ENCODE peak calls at places on chromosomes 1 and 21, in five cellular contexts. K is nucleus accumbens, C is foreskin fibroblast, X is Karpas-422, A is mesenchymal stem cell. Z is an unnamed sample.
A peak's percentile ranks its signal among the peaks of the same experiment; 100 is the strongest.

GRCh38 chr1:116375884-116376733 is 3.1 kb downstream of the ATP1A1 start:
- DNase-seq in K (peak; percentile 4), C (peak; percentile 79), X (peak; percentile 86), A (peak; percentile 79), Z (no peak)

GRCh38 chr1:225462714-225463574 is 35.1 kb upstream of the LBR start:
- DNase-seq in K (no peak), C (no peak), X (no peak), A (no peak), Z (no peak)

GRCh38 chr1:186404454-186405051 is 28.9 kb downstream of the ODR4 start:
- DNase-seq in K (no peak), C (peak; percentile 22), X (peak; percentile 79), A (peak; percentile 77), Z (no peak)

GRCh38 chr1:183995322-183996035 is 42.0 kb downstream of the COLGALT2 start:
- DNase-seq in K (no peak), C (no peak), X (no peak), A (peak; percentile 68), Z (no peak)

GRCh38 chr1:43300661-43301094 is at the start of gene TIE1:
- DNase-seq in K (no peak), C (no peak), X (no peak), A (no peak), Z (no peak)

GRCh38 chr21:34131586-34131985 is 58.2 kb downstream of the MRPS6 start:
- DNase-seq in K (no peak), C (no peak), X (no peak), A (peak; percentile 70), Z (no peak)

GRCh38 chr1:6506210-6507036 is 15.0 kb upstream of the PLEKHG5 start:
- DNase-seq in K (no peak), C (no peak), X (no peak), A (no peak), Z (no peak)

GRCh38 chr1:150383629-150384318 is 19.8 kb downstream of the RPRD2 start:
- DNase-seq in K (no peak), C (no peak), X (no peak), A (no peak), Z (no peak)

GRCh38 chr21:33403786-33404571 is 766 bp downstream of the IFNGR2 start:
- DNase-seq in K (peak; percentile 43), C (no peak), X (peak; percentile 71), A (peak; percentile 73), Z (no peak)

GRCh38 chr1:109134423-109134822 is 20.5 kb downstream of the ELAPOR1 start:
- DNase-seq in K (no peak), C (no peak), X (no peak), A (no peak), Z (no peak)

GRCh38 chr1:112357467-112357866 is 38.5 kb upstream of the CTTNBP2NL start:
- DNase-seq in K (no peak), C (no peak), X (no peak), A (peak; percentile 22), Z (no peak)

GRCh38 chr1:58047265-58047858 is 499.2 kb downstream of the OMA1 start:
- DNase-seq in K (peak; percentile 9), C (no peak), X (peak; percentile 82), A (peak; percentile 9), Z (no peak)

GRCh38 chr1:151145158-151146071 is 1.0 kb downstream of the SEMA6C start:
- DNase-seq in K (no peak), C (no peak), X (no peak), A (peak; percentile 46), Z (peak; percentile 6)

GRCh38 chr1:67367370-67368345 is 60.0 kb downstream of the IL12RB2 start:
- DNase-seq in K (no peak), C (no peak), X (no peak), A (peak; percentile 17), Z (no peak)

GRCh38 chr1:47995306-47996050 is 1.7 kb downstream of the TRABD2B start:
- DNase-seq in K (no peak), C (no peak), X (no peak), A (no peak), Z (no peak)

GRCh38 chr1:25858494-25858893 is 763 bp downstream of the AUNIP start:
- DNase-seq in K (no peak), C (no peak), X (peak; percentile 65), A (peak; percentile 21), Z (no peak)

GRCh38 chr1:224180783-224181452 is 2.1 kb upstream of the DEGS1 start:
- DNase-seq in K (no peak), C (no peak), X (peak; percentile 38), A (no peak), Z (no peak)

GRCh38 chr1:108560430-108561144 is 687 bp downstream of the EEIG2 start:
- DNase-seq in K (no peak), C (peak; percentile 39), X (peak; percentile 58), A (peak; percentile 91), Z (peak; percentile 54)

GRCh38 chr1:1554926-1555915 is 14.8 kb upstream of the TMEM240 start:
- DNase-seq in K (no peak), C (peak; percentile 70), X (no peak), A (peak; percentile 90), Z (no peak)

GRCh38 chr1:185812934-185813333 is 78.7 kb downstream of the HMCN1 start:
- DNase-seq in K (no peak), C (no peak), X (no peak), A (no peak), Z (no peak)

GRCh38 chr1:50633465-50633864 is 210.2 kb upstream of the DMRTA2 start:
- DNase-seq in K (no peak), C (no peak), X (no peak), A (no peak), Z (no peak)

GRCh38 chr1:201771466-201771865 is 57.5 kb upstream of the IPO9 start:
- DNase-seq in K (no peak), C (no peak), X (no peak), A (peak; percentile 60), Z (no peak)

GRCh38 chr1:22236151-22236550 is 93.3 kb upstream of the WNT4 start:
- DNase-seq in K (no peak), C (no peak), X (no peak), A (no peak), Z (no peak)

GRCh38 chr1:78275456-78275855 is 215.3 kb upstream of the PTGFR start:
- DNase-seq in K (no peak), C (no peak), X (no peak), A (no peak), Z (no peak)

GRCh38 chr1:227285745-227286144 is 32.5 kb downstream of the CDC42BPA start:
- DNase-seq in K (no peak), C (no peak), X (no peak), A (no peak), Z (no peak)

GRCh38 chr1:115924730-115925129 is 51.6 kb upstream of the SLC22A15 start:
- DNase-seq in K (no peak), C (no peak), X (no peak), A (no peak), Z (no peak)

GRCh38 chr1:54547601-54548388 is at the start of gene ACOT11:
- DNase-seq in K (peak; percentile 67), C (peak; percentile 81), X (peak; percentile 21), A (peak; percentile 41), Z (no peak)

GRCh38 chr1:208227366-208227765 is 16.8 kb downstream of the PLXNA2 start:
- DNase-seq in K (no peak), C (no peak), X (no peak), A (no peak), Z (no peak)

Z was measured in effector memory CD8-positive, alpha-beta T cell.